ENCODE peak calls at places on chromosomes 7 and 10, in ten cellular contexts. One of them, this sample, is unnamed.

GRCh38 chr7:8638076-8638475 is 204.7 kb downstream of the NXPH1 start:
- DNase-seq in Peyer's patch: no peak
- DNase-seq in A549: no peak
- DNase-seq in HepG2: no peak
- DNase-seq in H1: no peak
- DNase-seq in IMR-90: no peak
- DNase-seq in lower leg skin: no peak
- DNase-seq in heart left ventricle: no peak
- DNase-seq in uterus: no peak
- DNase-seq in K562: no peak
- DNase-seq in this sample: no peak

GRCh38 chr10:17200885-17201164 is 647 bp downstream of the TRDMT1 start:
- DNase-seq in H1: no peak
- DNase-seq in uterus: peak; percentile 45
- DNase-seq in Peyer's patch: peak; percentile 41
- DNase-seq in HepG2: no peak
- DNase-seq in IMR-90: peak; percentile 49
- DNase-seq in lower leg skin: no peak
- DNase-seq in A549: peak; percentile 67
- DNase-seq in K562: peak; percentile 71
- DNase-seq in heart left ventricle: peak; percentile 37
- DNase-seq in this sample: peak; percentile 63

GRCh38 chr7:53111061-53111460 is 75.6 kb downstream of the POM121L12 start:
- DNase-seq in lower leg skin: no peak
- DNase-seq in IMR-90: no peak
- DNase-seq in K562: no peak
- DNase-seq in A549: no peak
- DNase-seq in uterus: no peak
- DNase-seq in heart left ventricle: peak; percentile 29
- DNase-seq in HepG2: no peak
- DNase-seq in Peyer's patch: no peak
- DNase-seq in H1: no peak
- DNase-seq in this sample: no peak

GRCh38 chr7:28018446-28018845 is 162.1 kb downstream of the JAZF1 start:
- DNase-seq in K562: no peak
- DNase-seq in Peyer's patch: no peak
- DNase-seq in A549: no peak
- DNase-seq in HepG2: no peak
- DNase-seq in IMR-90: peak; percentile 70
- DNase-seq in heart left ventricle: no peak
- DNase-seq in H1: no peak
- DNase-seq in uterus: no peak
- DNase-seq in lower leg skin: no peak
- DNase-seq in this sample: no peak

GRCh38 chr7:135074096-135074495 is 73.8 kb upstream of the TMEM140 start:
- DNase-seq in A549: no peak
- DNase-seq in heart left ventricle: no peak
- DNase-seq in uterus: no peak
- DNase-seq in IMR-90: no peak
- DNase-seq in HepG2: no peak
- DNase-seq in H1: no peak
- DNase-seq in Peyer's patch: no peak
- DNase-seq in lower leg skin: no peak
- DNase-seq in K562: no peak
- DNase-seq in this sample: no peak

GRCh38 chr7:20283997-20284396 is 46.7 kb upstream of the ITGB8 start:
- DNase-seq in heart left ventricle: no peak
- DNase-seq in uterus: no peak
- DNase-seq in A549: no peak
- DNase-seq in HepG2: no peak
- DNase-seq in IMR-90: no peak
- DNase-seq in H1: no peak
- DNase-seq in lower leg skin: no peak
- DNase-seq in Peyer's patch: no peak
- DNase-seq in K562: no peak
- DNase-seq in this sample: no peak

GRCh38 chr7:67267914-67268313 is 271.3 kb downstream of the TYW1 start:
- DNase-seq in lower leg skin: no peak
- DNase-seq in HepG2: no peak
- DNase-seq in H1: no peak
- DNase-seq in K562: no peak
- DNase-seq in A549: no peak
- DNase-seq in IMR-90: no peak
- DNase-seq in heart left ventricle: no peak
- DNase-seq in Peyer's patch: no peak
- DNase-seq in uterus: no peak
- DNase-seq in this sample: no peak

GRCh38 chr7:151992375-151992774 is 33.1 kb upstream of the GALNT11 start:
- DNase-seq in HepG2: peak; percentile 6
- DNase-seq in K562: peak; percentile 71
- DNase-seq in H1: peak; percentile 60
- DNase-seq in lower leg skin: peak; percentile 89
- DNase-seq in heart left ventricle: peak; percentile 58
- DNase-seq in uterus: peak; percentile 18
- DNase-seq in Peyer's patch: no peak
- DNase-seq in IMR-90: no peak
- DNase-seq in A549: peak; percentile 81
- DNase-seq in this sample: peak; percentile 28

GRCh38 chr10:130579913-130580312 is 443.7 kb downstream of the GLRX3 start:
- DNase-seq in K562: no peak
- DNase-seq in uterus: no peak
- DNase-seq in HepG2: no peak
- DNase-seq in heart left ventricle: no peak
- DNase-seq in Peyer's patch: no peak
- DNase-seq in IMR-90: no peak
- DNase-seq in H1: no peak
- DNase-seq in A549: no peak
- DNase-seq in lower leg skin: no peak
- DNase-seq in this sample: no peak

GRCh38 chr10:126839094-126839761 is 66.0 kb upstream of the DOCK1 start:
- DNase-seq in Peyer's patch: no peak
- DNase-seq in K562: no peak
- DNase-seq in HepG2: no peak
- DNase-seq in IMR-90: no peak
- DNase-seq in A549: no peak
- DNase-seq in lower leg skin: no peak
- DNase-seq in H1: no peak
- DNase-seq in heart left ventricle: no peak
- DNase-seq in uterus: no peak
- DNase-seq in this sample: no peak

GRCh38 chr7:33388332-33388731 is 259.0 kb downstream of the BBS9 start:
- DNase-seq in A549: no peak
- DNase-seq in Peyer's patch: no peak
- DNase-seq in H1: no peak
- DNase-seq in uterus: no peak
- DNase-seq in heart left ventricle: no peak
- DNase-seq in IMR-90: peak; percentile 18
- DNase-seq in K562: no peak
- DNase-seq in lower leg skin: no peak
- DNase-seq in HepG2: no peak
- DNase-seq in this sample: no peak

GRCh38 chr7:151803841-151804240 is 73.1 kb downstream of the PRKAG2 start:
- DNase-seq in IMR-90: no peak
- DNase-seq in uterus: no peak
- DNase-seq in A549: no peak
- DNase-seq in HepG2: no peak
- DNase-seq in K562: no peak
- DNase-seq in Peyer's patch: no peak
- DNase-seq in lower leg skin: no peak
- DNase-seq in H1: no peak
- DNase-seq in heart left ventricle: no peak
- DNase-seq in this sample: no peak

GRCh38 chr10:34638405-34639054 is 176.6 kb downstream of the PARD3 start:
- DNase-seq in Peyer's patch: peak; percentile 47
- DNase-seq in H1: peak; percentile 31
- DNase-seq in lower leg skin: peak; percentile 97
- DNase-seq in IMR-90: peak; percentile 88
- DNase-seq in heart left ventricle: peak; percentile 82
- DNase-seq in A549: peak; percentile 90
- DNase-seq in HepG2: peak; percentile 56
- DNase-seq in K562: peak; percentile 80
- DNase-seq in uterus: peak; percentile 92
- DNase-seq in this sample: peak; percentile 82

GRCh38 chr10:89309646-89310045 is 7.8 kb downstream of the IFIT2 start:
- DNase-seq in Peyer's patch: no peak
- DNase-seq in uterus: no peak
- DNase-seq in HepG2: no peak
- DNase-seq in heart left ventricle: no peak
- DNase-seq in K562: no peak
- DNase-seq in H1: no peak
- DNase-seq in lower leg skin: no peak
- DNase-seq in IMR-90: no peak
- DNase-seq in A549: no peak
- DNase-seq in this sample: no peak

GRCh38 chr7:105532709-105533460 is 884 bp downstream of the RINT1 start:
- DNase-seq in K562: no peak
- DNase-seq in lower leg skin: no peak
- DNase-seq in H1: no peak
- DNase-seq in Peyer's patch: no peak
- DNase-seq in HepG2: no peak
- DNase-seq in heart left ventricle: no peak
- DNase-seq in IMR-90: no peak
- DNase-seq in uterus: no peak
- DNase-seq in A549: no peak
- DNase-seq in this sample: peak; percentile 70

GRCh38 chr7:140404565-140405080 is 765 bp downstream of the RAB19 start:
- DNase-seq in H1: no peak
- DNase-seq in K562: no peak
- DNase-seq in lower leg skin: no peak
- DNase-seq in heart left ventricle: no peak
- DNase-seq in HepG2: no peak
- DNase-seq in IMR-90: no peak
- DNase-seq in Peyer's patch: no peak
- DNase-seq in A549: no peak
- DNase-seq in uterus: no peak
- DNase-seq in this sample: no peak

GRCh38 chr7:140398821-140399220 is 491 bp upstream of the SLC37A3 start:
- DNase-seq in A549: no peak
- DNase-seq in K562: no peak
- DNase-seq in HepG2: no peak
- DNase-seq in H1: no peak
- DNase-seq in lower leg skin: no peak
- DNase-seq in IMR-90: no peak
- DNase-seq in uterus: no peak
- DNase-seq in Peyer's patch: no peak
- DNase-seq in heart left ventricle: no peak
- DNase-seq in this sample: no peak

GRCh38 chr7:140402178-140402835 is 1.6 kb upstream of the RAB19 start:
- DNase-seq in Peyer's patch: no peak
- DNase-seq in K562: no peak
- DNase-seq in heart left ventricle: no peak
- DNase-seq in uterus: no peak
- DNase-seq in H1: no peak
- DNase-seq in lower leg skin: no peak
- DNase-seq in IMR-90: peak; percentile 76
- DNase-seq in HepG2: no peak
- DNase-seq in A549: no peak
- DNase-seq in this sample: no peak

GRCh38 chr7:140400381-140400780 is 2.1 kb upstream of the SLC37A3 start:
- DNase-seq in lower leg skin: no peak
- DNase-seq in HepG2: no peak
- DNase-seq in IMR-90: no peak
- DNase-seq in Peyer's patch: no peak
- DNase-seq in A549: no peak
- DNase-seq in K562: no peak
- DNase-seq in H1: no peak
- DNase-seq in uterus: no peak
- DNase-seq in heart left ventricle: no peak
- DNase-seq in this sample: no peak

GRCh38 chr7:140403878-140404564 is at the start of gene RAB19:
- DNase-seq in H1: peak; percentile 64
- DNase-seq in K562: peak; percentile 45
- DNase-seq in lower leg skin: no peak
- DNase-seq in HepG2: no peak
- DNase-seq in Peyer's patch: peak; percentile 62
- DNase-seq in uterus: no peak
- DNase-seq in A549: no peak
- DNase-seq in IMR-90: no peak
- DNase-seq in heart left ventricle: no peak
- DNase-seq in this sample: no peak
- TF ChIP-seq POLR2A in H1: no peak
- TF ChIP-seq POLR2A in K562: no peak
- TF ChIP-seq POLR2A in lower leg skin: no peak
- TF ChIP-seq POLR2A in HepG2: no peak
- TF ChIP-seq POLR2A in Peyer's patch: peak; percentile 32
- TF ChIP-seq POLR2A in uterus: no peak
- TF ChIP-seq POLR2A in A549: no peak
- TF ChIP-seq POLR2A in IMR-90: no peak
- TF ChIP-seq POLR2A in heart left ventricle: no peak
- TF ChIP-seq POLR2A in this sample: no peak

GRCh38 chr7:64665980-64666674 is at the start of gene ZNF107:
- DNase-seq in uterus: peak; percentile 94
- DNase-seq in IMR-90: peak; percentile 93
- DNase-seq in lower leg skin: peak; percentile 98
- DNase-seq in heart left ventricle: peak; percentile 96
- DNase-seq in H1: peak; percentile 79
- DNase-seq in HepG2: peak; percentile 92
- DNase-seq in K562: peak; percentile 95
- DNase-seq in A549: peak; percentile 95
- DNase-seq in Peyer's patch: peak; percentile 91
- DNase-seq in this sample: peak; percentile 92
- TF ChIP-seq POLR2A in uterus: peak; percentile 37
- TF ChIP-seq POLR2A in IMR-90: peak; percentile 55
- TF ChIP-seq POLR2A in lower leg skin: no peak
- TF ChIP-seq POLR2A in heart left ventricle: no peak
- TF ChIP-seq POLR2A in H1: peak; percentile 83
- TF ChIP-seq POLR2A in HepG2: peak; percentile 77
- TF ChIP-seq POLR2A in K562: peak; percentile 90
- TF ChIP-seq POLR2A in A549: peak; percentile 53
- TF ChIP-seq POLR2A in Peyer's patch: no peak
- TF ChIP-seq POLR2A in this sample: peak; percentile 86

DNA sequence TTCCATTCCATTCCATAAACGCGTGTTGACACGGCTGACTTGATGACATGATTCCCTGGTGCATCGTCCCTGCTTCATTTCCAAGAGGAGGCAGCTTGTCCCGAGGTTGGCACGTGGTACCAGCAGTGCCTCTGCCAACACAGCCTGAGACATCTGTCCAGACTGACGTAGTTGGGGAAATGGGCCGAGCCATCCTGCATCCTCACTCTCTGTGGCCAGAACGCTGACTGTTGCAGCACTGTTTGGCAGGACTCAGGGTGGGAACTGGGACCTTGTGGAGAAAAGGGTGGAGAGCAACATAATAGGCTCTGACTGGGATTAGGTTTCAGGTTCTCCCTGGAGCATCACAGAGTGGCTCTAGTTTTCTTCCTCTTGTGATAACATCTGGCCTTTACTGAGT is 118.6 kb upstream of the BTBD16 start:
- DNase-seq in Peyer's patch: no peak
- DNase-seq in K562: no peak
- DNase-seq in A549: no peak
- DNase-seq in H1: no peak
- DNase-seq in uterus: peak; percentile 54
- DNase-seq in heart left ventricle: peak; percentile 94
- DNase-seq in lower leg skin: peak; percentile 97
- DNase-seq in IMR-90: peak; percentile 44
- DNase-seq in HepG2: no peak
- DNase-seq in this sample: no peak
- TF ChIP-seq POLR2A in Peyer's patch: no peak
- TF ChIP-seq POLR2A in K562: no peak
- TF ChIP-seq POLR2A in A549: no peak
- TF ChIP-seq POLR2A in H1: no peak
- TF ChIP-seq POLR2A in uterus: no peak
- TF ChIP-seq POLR2A in heart left ventricle: no peak
- TF ChIP-seq POLR2A in lower leg skin: no peak
- TF ChIP-seq POLR2A in IMR-90: no peak
- TF ChIP-seq POLR2A in HepG2: no peak
- TF ChIP-seq POLR2A in this sample: no peak

GRCh38 chr10:93893646-93894515 is at the start of gene SLC35G1:
- DNase-seq in IMR-90: peak; percentile 54
- DNase-seq in uterus: peak; percentile 41
- DNase-seq in HepG2: peak; percentile 25
- DNase-seq in K562: peak; percentile 81
- DNase-seq in A549: peak; percentile 82
- DNase-seq in H1: peak; percentile 49
- DNase-seq in heart left ventricle: peak; percentile 69
- DNase-seq in Peyer's patch: peak; percentile 55
- DNase-seq in lower leg skin: peak; percentile 88
- DNase-seq in this sample: peak; percentile 91
- TF ChIP-seq POLR2A in IMR-90: peak; percentile 43
- TF ChIP-seq POLR2A in uterus: no peak
- TF ChIP-seq POLR2A in HepG2: peak; percentile 32
- TF ChIP-seq POLR2A in K562: peak; percentile 84
- TF ChIP-seq POLR2A in A549: peak; percentile 99
- TF ChIP-seq POLR2A in H1: peak; percentile 72
- TF ChIP-seq POLR2A in heart left ventricle: no peak
- TF ChIP-seq POLR2A in Peyer's patch: peak; percentile 79
- TF ChIP-seq POLR2A in lower leg skin: no peak
- TF ChIP-seq POLR2A in this sample: peak; percentile 85